ENCODE peak calls at places on chromosomes 16 and 17, in five cellular contexts. J, L, M, D and E are unnamed samples.

GRCh38 chr16:69762843-69763556 is 868 bp downstream of the WWP2 start:
- DNase-seq in J (peak), L (no peak), M (no peak), D (no peak), E (no peak)

GRCh38 chr17:49549311-49549605 is 26.4 kb upstream of the NXPH3 start:
- DNase-seq in J (no peak), L (no peak), M (no peak), D (no peak), E (no peak)

GRCh38 chr17:39177256-39177655 is 11.3 kb upstream of the ARL5C start:
- DNase-seq in J (peak), L (no peak), M (no peak), D (peak), E (no peak)

GRCh38 chr16:89042711-89043551 is 50.7 kb upstream of the ACSF3 start:
- DNase-seq in J (no peak), L (no peak), M (no peak), D (peak), E (peak)

GRCh38 chr17:45976755-45977505 is 22.1 kb upstream of the STH start:
- DNase-seq in J (peak), L (no peak), M (no peak), D (no peak), E (no peak)

GRCh38 chr17:73465130-73465529 is 153.3 kb upstream of the CDC42EP4 start:
- DNase-seq in J (no peak), L (no peak), M (no peak), D (no peak), E (no peak)

GRCh38 chr16:67842509-67843342 is 606 bp downstream of the THAP11 start:
- DNase-seq in J (peak), L (peak), M (peak), D (peak), E (peak)

GRCh38 chr17:78924481-78925151 is 571 bp downstream of the TIMP2 start:
- DNase-seq in J (peak), L (no peak), M (no peak), D (peak), E (peak)

GRCh38 chr17:77690271-77691161 is 268.0 kb upstream of the TNRC6C start:
- DNase-seq in J (no peak), L (no peak), M (no peak), D (peak), E (no peak)

GRCh38 chr16:3188925-3189825 is 1.2 kb downstream of the OR1F1 start:
- DNase-seq in J (peak), L (no peak), M (no peak), D (peak), E (no peak)

GRCh38 chr17:48734328-48735056 is 5.9 kb upstream of the HOXB13 start:
- DNase-seq in J (no peak), L (no peak), M (no peak), D (no peak), E (no peak)

GRCh38 chr17:28188841-28189263 is 130.1 kb upstream of the TMEM97 start:
- DNase-seq in J (no peak), L (no peak), M (no peak), D (no peak), E (no peak)

GRCh38 chr16:72467157-72467759 is 295.3 kb upstream of the PMFBP1 start:
- DNase-seq in J (peak), L (no peak), M (no peak), D (no peak), E (no peak)

GRCh38 chr17:48003686-48004120 is 32.8 kb downstream of the CDK5RAP3 start:
- DNase-seq in J (no peak), L (no peak), M (no peak), D (no peak), E (no peak)

GRCh38 chr17:74531231-74531761 is at the start of gene CD300LB:
- DNase-seq in J (no peak), L (no peak), M (no peak), D (no peak), E (peak)

GRCh38 chr17:43020789-43021738 is 1.1 kb downstream of the VAT1 start:
- DNase-seq in J (peak), L (peak), M (peak), D (peak), E (peak)